ENCODE peak calls at places on chromosomes 4 and X, in ten cellular contexts. O, V, D, P, E, U, T, K, Q and B are unnamed samples.

GRCh38 chr4:85686398-85686797 is 211.4 kb downstream of the ARHGAP24 start:
- DNase-seq in O (no peak), V (no peak), D (no peak), P (no peak), E (no peak), U (no peak), T (no peak), K (no peak), Q (no peak), B (no peak)

GRCh38 chr4:185096032-185096653 is 46.9 kb upstream of the SLC25A4 start:
- DNase-seq in O (peak; percentile 69), V (peak; percentile 33), D (no peak), P (peak; percentile 63), E (no peak), U (peak; percentile 29), T (peak; percentile 43), K (peak; percentile 70), Q (peak; percentile 66), B (no peak)

GRCh38 chr4:8159522-8160232 is 1.1 kb upstream of the ABLIM2 start:
- DNase-seq in O (no peak), V (no peak), D (peak; percentile 53), P (no peak), E (no peak), U (no peak), T (no peak), K (no peak), Q (no peak), B (no peak)

GRCh38 chr4:102551946-102552575 is 50.9 kb downstream of the NFKB1 start:
- DNase-seq in O (no peak), V (no peak), D (no peak), P (no peak), E (no peak), U (no peak), T (no peak), K (no peak), Q (no peak), B (no peak)

GRCh38 chr4:8508731-8509130 is 68.2 kb downstream of the TRMT44 start:
- DNase-seq in O (no peak), V (no peak), D (no peak), P (no peak), E (no peak), U (no peak), T (no peak), K (no peak), Q (no peak), B (no peak)

GRCh38 chr4:159395693-159396092 is 292.8 kb downstream of the RAPGEF2 start:
- DNase-seq in O (no peak), V (no peak), D (no peak), P (no peak), E (no peak), U (no peak), T (no peak), K (no peak), Q (peak; percentile 56), B (no peak)

GRCh38 chrX:13290891-13291614 is 28.8 kb downstream of the ATXN3L start:
- DNase-seq in O (no peak), V (no peak), D (no peak), P (no peak), E (no peak), U (no peak), T (no peak), K (no peak), Q (no peak), B (no peak)

GRCh38 chrX:107549504-107549903 is 78.8 kb upstream of the PRPS1 start:
- DNase-seq in O (no peak), V (no peak), D (no peak), P (no peak), E (peak; percentile 47), U (no peak), T (no peak), K (no peak), Q (no peak), B (no peak)

GRCh38 chr4:54227261-54228063 is 1.6 kb upstream of the PDGFRA start:
- DNase-seq in O (peak; percentile 86), V (peak; percentile 57), D (no peak), P (no peak), E (no peak), U (no peak), T (no peak), K (peak; percentile 76), Q (peak; percentile 86), B (no peak)

GRCh38 chr4:42216569-42216968 is 64.1 kb upstream of the BEND4 start:
- DNase-seq in O (no peak), V (no peak), D (no peak), P (no peak), E (no peak), U (no peak), T (no peak), K (no peak), Q (no peak), B (no peak)

GRCh38 chr4:86050516-86050915 is 309.3 kb downstream of the MAPK10 start:
- DNase-seq in O (no peak), V (no peak), D (no peak), P (no peak), E (no peak), U (no peak), T (no peak), K (peak; percentile 29), Q (peak; percentile 61), B (no peak)

GRCh38 chrX:24696241-24696640 is 2.5 kb downstream of the POLA1 start:
- DNase-seq in O (no peak), V (no peak), D (no peak), P (no peak), E (no peak), U (no peak), T (no peak), K (no peak), Q (peak; percentile 1), B (peak; percentile 12)
- H3K4me3 ChIP-seq in O (no peak overlapping the region), V (no peak overlapping the region), D (no peak overlapping the region), P (no peak overlapping the region), E (no peak overlapping the region), U (no peak overlapping the region), T (no peak overlapping the region), K (no peak overlapping the region), Q (no peak overlapping the region), B (no peak overlapping the region)

GRCh38 chr4:154743683-154744340 is at the start of gene LRAT:
- DNase-seq in O (no peak), V (no peak), D (peak; percentile 72), P (no peak), E (peak; percentile 49), U (peak; percentile 82), T (peak; percentile 25), K (no peak), Q (no peak), B (no peak)

GRCh38 chr4:154744341-154744948 is 645 bp downstream of the LRAT start:
- DNase-seq in O (no peak), V (no peak), D (no peak), P (no peak), E (no peak), U (no peak), T (no peak), K (no peak), Q (no peak), B (no peak)

GRCh38 chr4:154740462-154740861 is 3.3 kb upstream of the LRAT start:
- DNase-seq in O (no peak), V (no peak), D (no peak), P (no peak), E (no peak), U (no peak), T (no peak), K (no peak), Q (no peak), B (no peak)

GRCh38 chr4:154741131-154741530 is 2.7 kb upstream of the LRAT start:
- DNase-seq in O (no peak), V (no peak), D (no peak), P (no peak), E (no peak), U (no peak), T (no peak), K (no peak), Q (no peak), B (no peak)

GRCh38 chr4:154741877-154742851 is 1.6 kb upstream of the LRAT start:
- DNase-seq in O (peak; percentile 34), V (no peak), D (no peak), P (no peak), E (no peak), U (no peak), T (no peak), K (peak; percentile 9), Q (peak; percentile 23), B (no peak)
- H3K4me3 ChIP-seq in O (peak overlapping the region; percentile 46), V (peak overlapping the region; percentile 20), D (no peak overlapping the region), P (peak overlapping the region; percentile 43), E (no peak overlapping the region), U (no peak overlapping the region), T (no peak overlapping the region), K (peak overlapping the region; percentile 3), Q (no peak overlapping the region), B (peak overlapping the region; percentile 20)

GRCh38 chr4:168636040-168636439 is 139.2 kb downstream of the PALLD start:
- DNase-seq in O (no peak), V (no peak), D (no peak), P (no peak), E (no peak), U (no peak), T (no peak), K (no peak), Q (no peak), B (no peak)

GRCh38 chr4:168632246-168632832 is 135.5 kb downstream of the PALLD start:
- DNase-seq in O (no peak), V (no peak), D (no peak), P (no peak), E (no peak), U (no peak), T (no peak), K (no peak), Q (peak; percentile 41), B (no peak)

GRCh38 chr4:168633071-168633470 is 136.2 kb downstream of the PALLD start:
- DNase-seq in O (no peak), V (no peak), D (no peak), P (no peak), E (no peak), U (no peak), T (no peak), K (no peak), Q (no peak), B (no peak)

GRCh38 chr4:168633474-168633873 is 136.6 kb downstream of the PALLD start:
- DNase-seq in O (no peak), V (no peak), D (no peak), P (no peak), E (no peak), U (no peak), T (no peak), K (no peak), Q (peak; percentile 25), B (no peak)

DNA sequence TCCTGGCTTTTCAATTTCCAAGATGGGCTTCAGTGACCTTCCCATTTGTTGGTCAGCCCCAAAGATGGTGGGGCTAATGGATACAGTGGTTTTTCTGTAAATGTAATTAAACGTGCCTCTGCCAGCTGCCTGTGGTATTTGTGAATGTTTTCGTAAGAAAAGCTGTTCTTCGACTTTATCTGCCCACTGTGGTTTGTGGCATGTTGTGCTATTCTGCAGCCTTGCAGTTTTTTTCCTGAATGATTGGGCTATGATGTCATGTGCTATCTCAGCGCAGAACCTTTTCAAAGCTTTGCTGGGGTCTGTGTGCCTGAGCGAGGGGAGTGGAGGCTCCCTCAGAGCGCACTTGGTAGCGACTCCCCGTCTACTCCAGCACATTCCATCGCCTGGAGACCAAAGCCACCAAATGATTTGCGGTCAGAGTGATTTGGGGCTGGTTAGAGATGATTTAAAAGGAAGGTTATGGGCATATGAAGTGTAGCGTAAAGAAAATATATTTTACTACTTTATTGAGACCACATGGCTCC is 137.5 kb downstream of the PALLD start:
- DNase-seq in O (peak; percentile 95), V (peak; percentile 97), D (no peak), P (no peak), E (peak; percentile 61), U (no peak), T (no peak), K (peak; percentile 92), Q (peak; percentile 90), B (peak; percentile 98)
- H3K4me3 ChIP-seq in O (peak overlapping the region; percentile 26), V (peak overlapping the region; percentile 80), D (no peak overlapping the region), P (peak overlapping the region; percentile 63), E (peak overlapping the region; percentile 92), U (no peak overlapping the region), T (no peak overlapping the region), K (no peak overlapping the region), Q (no peak overlapping the region), B (peak overlapping the region; percentile 76)

GRCh38 chr4:6120361-6120760 is 80.0 kb downstream of the JAKMIP1 start:
- DNase-seq in O (no peak), V (no peak), D (no peak), P (no peak), E (no peak), U (no peak), T (no peak), K (no peak), Q (no peak), B (no peak)
- H3K4me3 ChIP-seq in O (no peak overlapping the region), V (no peak overlapping the region), D (no peak overlapping the region), P (no peak overlapping the region), E (no peak overlapping the region), U (no peak overlapping the region), T (no peak overlapping the region), K (no peak overlapping the region), Q (no peak overlapping the region), B (no peak overlapping the region)